ENCODE peak calls at places on chromosomes 2 and 18, in five cellular contexts. C is fibroblast of gingiva; J is activated T-helper 9 cell treated with anti-CD3 and anti-CD28 coated beads, Interleukin-2, amount 50 U/mL, for 16 hours; P is RCC 7860; S is skeletal muscle cell. Q is an unnamed sample.

GRCh38 chr2:1253608-1254007 is 159.7 kb upstream of the TPO start:
- DNase-seq in S (no peak), C (no peak), J (no peak), P (no peak), Q (no peak)

GRCh38 chr2:24456610-24457556 is 34.2 kb upstream of the NCOA1 start:
- DNase-seq in C (peak), P (peak), S (peak), J (no peak), Q (peak)

GRCh38 chr2:133526468-133526769 is 41.8 kb downstream of the NCKAP5 start:
- DNase-seq in J (no peak), P (no peak), C (no peak), S (no peak), Q (no peak)

GRCh38 chr2:160157861-160158813 is 41.9 kb downstream of the ITGB6 start:
- DNase-seq in P (no peak), C (peak), J (no peak), S (peak), Q (no peak)

GRCh38 chr2:28613616-28614501 is 118.0 kb downstream of the PLB1 start:
- DNase-seq in S (peak), P (peak), C (no peak), J (peak), Q (no peak)

GRCh38 chr18:69152436-69152835 is 248.3 kb upstream of the DOK6 start:
- DNase-seq in S (no peak), P (no peak), C (no peak), J (no peak), Q (no peak)

GRCh38 chr18:8562065-8562464 is 47.2 kb upstream of the RAB12 start:
- DNase-seq in S (no peak), J (no peak), P (no peak), C (no peak), Q (no peak)

GRCh38 chr2:155485141-155485842 is 786.8 kb downstream of the KCNJ3 start:
- DNase-seq in P (no peak), J (no peak), S (no peak), C (no peak), Q (no peak)

GRCh38 chr2:214504599-214505376 is 93.9 kb downstream of the VWC2L start:
- DNase-seq in J (no peak), S (no peak), P (no peak), C (peak), Q (no peak)

GRCh38 chr2:24617431-24617830 is 126.4 kb downstream of the NCOA1 start:
- DNase-seq in J (no peak), C (no peak), S (no peak), P (no peak), Q (no peak)

GRCh38 chr2:111688501-111688900 is 195.5 kb downstream of the ANAPC1 start:
- DNase-seq in C (no peak), P (no peak), J (no peak), S (no peak), Q (no peak)

GRCh38 chr2:42116195-42117181 is 52.7 kb upstream of the EML4 start:
- DNase-seq in C (peak), J (no peak), S (no peak), P (no peak), Q (no peak)

GRCh38 chr18:47882641-47883040 is 47.8 kb downstream of the SMAD2 start:
- DNase-seq in S (peak), P (no peak), J (no peak), C (peak), Q (no peak)

GRCh38 chr18:30486856-30487255 is 555.7 kb downstream of the DSC3 start:
- DNase-seq in C (no peak), P (no peak), J (no peak), S (no peak), Q (no peak)

Q was measured in RKO.